ENCODE peak calls at places on chromosomes 1 and 21, in five cellular contexts. N, J, O, C and E are unnamed samples.

GRCh38 chr1:179141592-179142244 is 59.8 kb downstream of the TOR3A start:
- DNase-seq in N (peak), J (peak), O (peak), C (no peak), E (no peak)

GRCh38 chr1:80066060-80066459 is 1059.5 kb upstream of the ADGRL4 start:
- DNase-seq in N (no peak), J (no peak), O (no peak), C (no peak), E (no peak)

GRCh38 chr1:203175237-203176181 is at the start of gene MYBPH:
- DNase-seq in N (no peak), J (no peak), O (no peak), C (no peak), E (no peak)

GRCh38 chr1:113388621-113389355 is 1.5 kb upstream of the MAGI3 start:
- DNase-seq in N (no peak), J (peak), O (no peak), C (no peak), E (peak)

GRCh38 chr1:59443355-59443754 is 146.5 kb downstream of the FGGY start:
- DNase-seq in N (peak), J (no peak), O (no peak), C (no peak), E (no peak)

GRCh38 chr1:1602321-1602931 is 2.5 kb upstream of the FNDC10 start:
- DNase-seq in N (no peak), J (no peak), O (no peak), C (no peak), E (no peak)

GRCh38 chr1:44590475-44590874 is 83.8 kb downstream of the TMEM53 start:
- DNase-seq in N (no peak), J (no peak), O (no peak), C (no peak), E (no peak)

GRCh38 chr1:25731626-25732370 is 68.2 kb upstream of the SELENON start:
- DNase-seq in N (no peak), J (no peak), O (no peak), C (no peak), E (no peak)

GRCh38 chr1:7047866-7048265 is 262.6 kb downstream of the CAMTA1 start:
- DNase-seq in N (no peak), J (no peak), O (no peak), C (no peak), E (no peak)

GRCh38 chr1:156851779-156852413 is 7.0 kb downstream of the INSRR start:
- DNase-seq in N (no peak), J (no peak), O (no peak), C (no peak), E (no peak)

GRCh38 chr1:206655471-206655882 is 20.1 kb downstream of the DYRK3 start:
- DNase-seq in N (no peak), J (no peak), O (no peak), C (no peak), E (no peak)

GRCh38 chr1:182357177-182357576 is 34.4 kb downstream of the GLUL start:
- DNase-seq in N (no peak), J (no peak), O (peak), C (no peak), E (peak)

GRCh38 chr21:36261459-36261858 is 58.5 kb upstream of the MORC3 start:
- DNase-seq in N (no peak), J (no peak), O (no peak), C (no peak), E (no peak)

GRCh38 chr1:45411510-45411899 is 71.3 kb upstream of the MUTYH start:
- DNase-seq in N (no peak), J (no peak), O (no peak), C (no peak), E (peak)

GRCh38 chr1:16442941-16443340 is 2.4 kb downstream of the NECAP2 start:
- DNase-seq in N (no peak), J (no peak), O (no peak), C (no peak), E (no peak)

GRCh38 chr1:29004813-29005212 is 90.4 kb downstream of the EPB41 start:
- DNase-seq in N (no peak), J (no peak), O (no peak), C (no peak), E (no peak)

GRCh38 chr1:42145726-42146125 is 7.5 kb upstream of the GUCA2B start:
- DNase-seq in N (no peak), J (no peak), O (no peak), C (no peak), E (no peak)

GRCh38 chr1:183227963-183228649 is 42.0 kb downstream of the LAMC2 start:
- DNase-seq in N (peak), J (peak), O (peak), C (peak), E (peak)

GRCh38 chr1:108561731-108562326 is 1.9 kb downstream of the EEIG2 start:
- DNase-seq in N (no peak), J (peak), O (no peak), C (peak), E (peak)

GRCh38 chr1:94883688-94884087 is 43.2 kb downstream of the CNN3 start:
- DNase-seq in N (peak), J (peak), O (no peak), C (no peak), E (no peak)

GRCh38 chr1:12620142-12620865 is 2.3 kb upstream of the DHRS3 start:
- DNase-seq in N (no peak), J (no peak), O (no peak), C (no peak), E (no peak)

GRCh38 chr1:198850196-198850595 is 211.4 kb downstream of the PTPRC start:
- DNase-seq in N (peak), J (no peak), O (no peak), C (no peak), E (no peak)

GRCh38 chr1:173920868-173921267 is 3.7 kb upstream of the SERPINC1 start:
- DNase-seq in N (no peak), J (no peak), O (no peak), C (no peak), E (peak)

GRCh38 chr1:26923711-26924110 is 2.2 kb downstream of the NUDC start:
- DNase-seq in N (peak), J (peak), O (no peak), C (no peak), E (no peak)

GRCh38 chr1:150696590-150696989 is 364 bp downstream of the GOLPH3L start:
- DNase-seq in N (no peak), J (no peak), O (no peak), C (no peak), E (peak)

GRCh38 chr1:119453021-119453420 is 38.1 kb downstream of the HSD3B2 start:
- DNase-seq in N (peak), J (no peak), O (no peak), C (no peak), E (no peak)

GRCh38 chr1:90959352-90960206 is 62.3 kb downstream of the ZNF644 start:
- DNase-seq in N (peak), J (peak), O (no peak), C (no peak), E (no peak)

GRCh38 chr1:223466156-223466555 is 72.9 kb downstream of the CCDC185 start:
- DNase-seq in N (no peak), J (no peak), O (no peak), C (no peak), E (no peak)

GRCh38 chr1:223460566-223461189 is 67.5 kb downstream of the CCDC185 start:
- DNase-seq in N (no peak), J (no peak), O (no peak), C (no peak), E (no peak)

GRCh38 chr1:223462047-223462446 is 68.8 kb downstream of the CCDC185 start:
- DNase-seq in N (no peak), J (no peak), O (no peak), C (no peak), E (no peak)

DNA sequence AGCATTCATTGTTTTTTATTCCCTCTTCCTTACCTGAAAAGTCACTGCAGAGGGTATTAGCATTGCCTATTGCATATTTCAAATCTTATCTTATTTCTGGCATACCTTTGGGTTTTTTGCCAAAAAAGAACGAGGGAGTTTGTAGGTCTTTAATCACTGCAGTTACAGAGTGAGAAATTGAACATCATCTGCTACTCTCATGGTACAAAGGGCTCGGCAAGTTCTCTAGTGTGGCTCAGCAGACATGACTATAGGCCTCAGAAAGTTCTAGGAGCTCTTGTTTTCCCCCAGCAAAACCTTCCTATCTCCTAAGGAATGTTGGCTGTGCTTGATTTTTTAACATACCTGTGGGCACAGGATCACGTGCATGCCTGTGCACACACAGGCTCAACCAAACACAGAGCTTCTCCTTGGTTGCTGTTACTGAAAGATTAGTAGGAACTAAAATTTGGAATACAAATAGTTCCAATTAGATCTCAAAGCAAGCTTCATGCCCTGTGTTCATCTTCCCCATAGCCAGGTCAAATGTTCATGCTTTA is 69.7 kb downstream of the CCDC185 start:
- DNase-seq in N (no peak), J (no peak), O (no peak), C (no peak), E (no peak)
- H2BK15ac ChIP-seq in N (no peak), J (no peak), O (no peak), C (no peak), E (no peak)

DNA sequence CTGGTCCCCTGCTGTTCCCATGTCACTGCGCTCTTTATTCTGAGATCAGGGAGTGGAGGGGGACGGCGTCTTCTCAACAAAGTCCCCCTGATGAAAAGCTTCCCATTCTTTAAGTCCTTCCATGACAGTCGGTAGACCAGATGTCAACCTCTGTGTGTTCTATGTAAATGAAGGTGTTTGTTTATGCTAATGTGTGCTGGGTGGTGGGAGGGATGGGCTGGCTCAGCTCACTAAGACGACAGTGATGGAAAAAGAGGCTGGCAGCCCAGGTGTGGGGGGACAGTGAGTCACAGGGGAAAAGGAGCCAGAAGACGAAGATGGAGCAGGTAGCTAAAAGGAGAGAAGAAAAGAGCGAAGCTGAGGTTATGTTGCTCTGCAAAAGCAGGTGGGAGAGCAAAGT is 148.1 kb upstream of the KLHDC7A start:
- DNase-seq in N (no peak), J (no peak), O (peak), C (no peak), E (no peak)
- H3K23ac ChIP-seq in N (no peak), J (no peak), O (no peak), C (no peak), E (no peak)

GRCh38 chr21:44549525-44550211 is 1.6 kb downstream of the KRTAP10-2 start:
- DNase-seq in N (no peak), J (no peak), O (no peak), C (no peak), E (no peak)

GRCh38 chr21:44550807-44551206 is 498 bp downstream of the KRTAP10-2 start:
- DNase-seq in N (no peak), J (no peak), O (no peak), C (no peak), E (no peak)

GRCh38 chr21:44552681-44553080 is 1.4 kb upstream of the KRTAP10-2 start:
- DNase-seq in N (no peak), J (no peak), O (no peak), C (no peak), E (no peak)

GRCh38 chr21:44551290-44552015 is at the start of gene KRTAP10-2:
- DNase-seq in N (no peak), J (no peak), O (no peak), C (no peak), E (no peak)

DNA sequence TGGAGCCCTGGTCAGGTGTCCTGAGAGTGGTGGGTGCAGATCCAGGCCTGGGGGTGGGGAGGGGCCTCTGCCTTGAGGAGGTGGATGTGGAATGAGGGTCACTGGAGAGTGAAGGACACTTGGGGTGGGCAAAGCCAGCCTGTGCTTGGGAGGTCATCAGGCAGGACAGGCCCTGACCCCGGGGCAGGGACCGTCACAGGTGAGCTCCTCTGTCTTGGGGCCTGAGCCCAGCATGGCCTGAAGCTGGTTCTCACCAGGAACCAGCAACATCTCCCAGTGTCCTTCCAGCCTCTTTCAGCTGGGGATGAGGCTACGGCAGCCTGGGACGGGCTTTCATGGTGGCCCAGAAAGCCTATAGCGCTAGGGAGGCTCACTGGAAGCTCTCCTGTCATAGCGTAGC is 831 bp upstream of the KRTAP10-2 start:
- DNase-seq in N (no peak), J (no peak), O (no peak), C (no peak), E (no peak)
- H2BK15ac ChIP-seq in N (no peak), J (no peak), O (peak), C (no peak), E (no peak)

GRCh38 chr1:37828410-37829074 is 20.5 kb upstream of the YRDC start:
- DNase-seq in N (no peak), J (no peak), O (no peak), C (no peak), E (no peak)
- H3K23ac ChIP-seq in N (no peak), J (no peak), O (no peak), C (no peak), E (no peak)

DNA sequence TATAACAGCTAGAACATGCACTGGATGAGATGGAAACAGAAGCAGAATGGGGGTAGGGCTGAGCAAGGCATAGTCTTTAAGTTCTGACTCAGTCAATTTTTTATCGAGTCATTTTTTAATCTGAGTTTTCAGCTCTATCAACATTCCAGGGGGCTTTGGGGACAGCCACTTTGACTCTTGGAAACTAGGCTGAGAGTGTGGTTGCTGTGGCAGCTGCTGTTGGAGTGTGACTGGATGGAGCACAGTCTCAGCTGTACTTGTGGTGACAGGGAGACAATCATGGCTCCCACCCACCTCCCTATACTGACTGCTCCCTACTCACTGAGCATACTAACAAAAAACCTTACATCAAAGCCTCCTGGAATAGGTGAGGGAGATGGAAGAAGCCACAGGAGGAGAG is 25.0 kb downstream of the GJA5 start:
- DNase-seq in N (no peak), J (no peak), O (no peak), C (no peak), E (no peak)
- H2BK15ac ChIP-seq in N (no peak), J (no peak), O (no peak), C (no peak), E (no peak)

GRCh38 chr1:10065344-10065685 is 32.6 kb downstream of the UBE4B start:
- DNase-seq in N (no peak), J (no peak), O (no peak), C (no peak), E (peak)
- H3K23ac ChIP-seq in N (no peak), J (no peak), O (no peak), C (no peak), E (no peak)

DNA sequence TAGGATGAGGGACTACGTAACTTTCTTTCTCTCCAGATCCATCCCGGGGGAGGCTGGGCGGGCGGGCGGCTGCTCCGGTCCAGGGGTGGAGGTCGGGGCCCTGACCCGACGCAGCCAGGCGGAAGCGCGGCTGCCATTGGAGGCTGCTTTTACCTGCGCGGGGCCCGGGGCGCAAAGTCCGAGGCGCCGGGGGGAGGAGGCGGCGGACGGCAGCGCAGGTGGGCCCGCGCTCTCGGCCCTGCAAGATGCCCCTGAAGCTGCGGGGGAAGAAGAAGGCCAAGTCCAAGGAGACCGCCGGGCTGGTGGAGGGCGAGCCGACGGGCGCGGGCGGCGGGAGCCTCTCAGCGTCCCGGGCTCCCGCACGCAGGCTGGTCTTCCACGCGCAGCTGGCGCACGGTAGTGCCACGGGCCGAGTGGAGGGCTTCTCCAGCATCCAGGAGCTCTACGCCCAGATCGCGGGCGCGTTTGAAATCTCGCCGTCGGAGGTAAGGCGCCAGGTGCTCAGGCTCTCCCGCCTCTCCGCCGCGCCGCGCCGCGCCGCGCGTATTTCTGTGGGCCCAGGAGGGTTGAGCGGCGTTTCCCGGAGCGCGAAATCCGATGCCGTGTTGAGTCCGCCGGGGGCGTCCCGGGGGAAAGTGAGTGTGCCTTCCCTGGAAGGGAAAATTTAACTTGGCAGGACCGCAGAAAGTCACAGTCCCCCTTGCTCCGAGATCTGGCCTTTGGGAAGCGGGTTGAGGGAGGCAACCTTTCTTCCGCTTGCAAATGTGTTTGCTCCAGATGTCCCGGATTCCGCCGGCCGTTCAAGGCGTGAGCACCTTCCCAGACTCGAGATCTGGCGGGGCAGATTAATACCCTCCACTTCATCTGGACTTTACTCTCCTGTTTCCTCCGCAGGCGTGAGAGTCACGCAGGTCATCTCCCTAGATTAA is at the start of gene GIPC2:
- DNase-seq in N (peak), J (peak), O (peak), C (no peak), E (peak)
- H2BK15ac ChIP-seq in N (no peak), J (no peak), O (peak), C (peak), E (no peak)

GRCh38 chr1:209073879-209074278 is 509.6 kb upstream of the CAMK1G start:
- DNase-seq in N (no peak), J (no peak), O (no peak), C (no peak), E (no peak)
- H3K23ac ChIP-seq in N (no peak), J (no peak), O (no peak), C (no peak), E (no peak)

GRCh38 chr21:44261675-44262295 is at the start of gene DNMT3L:
- DNase-seq in N (no peak), J (no peak), O (no peak), C (no peak), E (no peak)
- H2BK15ac ChIP-seq in N (no peak), J (no peak), O (peak), C (peak), E (peak)